ENCODE peak calls at places on chromosomes 7 and 10, in five cellular contexts. J, S, G, U and F are unnamed samples. For H3K9me3, the result is how much of the 10 kb centered on the place peaks cover.

GRCh38 chr7:16078076-16078952 is 343.0 kb downstream of the CRPPA start:
- DNase-seq in G (peak), J (peak), U (no peak), S (peak), F (no peak)

GRCh38 chr7:134473861-134474291 is 15.0 kb upstream of the AKR1B1 start:
- DNase-seq in U (no peak), J (no peak), G (no peak), S (peak), F (no peak)

GRCh38 chr10:58998924-58999713 is 177.3 kb upstream of the PHYHIPL start:
- DNase-seq in S (no peak), G (no peak), U (no peak), J (no peak), F (peak)

GRCh38 chr7:47501406-47501805 is 80.5 kb downstream of the TNS3 start:
- DNase-seq in S (no peak), U (no peak), J (peak), G (no peak), F (peak)

GRCh38 chr10:78194539-78195402 is 161.1 kb downstream of the RPS24 start:
- DNase-seq in G (no peak), U (no peak), J (no peak), S (no peak), F (no peak)

GRCh38 chr7:142345817-142346216 is 88.0 kb upstream of the PRSS58 start:
- DNase-seq in U (no peak), S (no peak), G (no peak), J (no peak), F (no peak)

GRCh38 chr10:2680802-2681201 is 386.5 kb upstream of the PFKP start:
- DNase-seq in U (no peak), J (no peak), G (no peak), S (no peak), F (no peak)

GRCh38 chr10:119341236-119342016 is 134.1 kb downstream of the GRK5 start:
- DNase-seq in S (peak), U (no peak), G (no peak), J (peak), F (peak)

GRCh38 chr7:151226875-151227782 is at the start of gene ABCF2:
- DNase-seq in U (peak), S (peak), G (peak), J (peak), F (peak)

GRCh38 chr7:74143383-74143782 is 30.8 kb upstream of the EIF4H start:
- DNase-seq in J (no peak), S (no peak), U (no peak), G (no peak), F (no peak)

GRCh38 chr10:97849101-97849490 is 547 bp upstream of the GOLGA7B start:
- DNase-seq in G (no peak), S (no peak), J (no peak), U (peak), F (no peak)

GRCh38 chr7:155951554-155952158 is 139.4 kb upstream of the SHH start:
- DNase-seq in S (peak), J (peak), U (peak), G (peak), F (no peak)

GRCh38 chr10:101032637-101033201 is 1.7 kb downstream of the SFXN3 start:
- DNase-seq in J (peak), U (peak), S (peak), G (no peak), F (peak)

GRCh38 chr7:5597772-5598171 is 174.1 kb upstream of the TNRC18 start:
- DNase-seq in J (peak), G (no peak), S (no peak), U (no peak), F (no peak)

GRCh38 chr10:128875955-128876354 is 591.1 kb upstream of the MGMT start:
- DNase-seq in G (no peak), J (peak), S (no peak), U (no peak), F (peak)

GRCh38 chr7:64854969-64855368 is 48.1 kb upstream of the ZNF273 start:
- DNase-seq in J (no peak), S (no peak), G (no peak), U (no peak), F (no peak)

GRCh38 chr10:30587522-30588031 is 42.0 kb downstream of the LYZL2 start:
- DNase-seq in J (peak), G (no peak), S (no peak), U (peak), F (no peak)

GRCh38 chr10:46069771-46070463 is 23.8 kb upstream of the MSMB start:
- DNase-seq in U (no peak), G (no peak), J (no peak), S (no peak), F (no peak)

GRCh38 chr10:61475449-61475873 is 22.3 kb upstream of the TMEM26 start:
- DNase-seq in G (no peak), J (no peak), S (no peak), U (no peak), F (no peak)

GRCh38 chr7:73721237-73721848 is 1.9 kb upstream of the STX1A start:
- DNase-seq in U (no peak), S (no peak), J (no peak), G (no peak), F (no peak)

GRCh38 chr7:43721193-43721806 is 8.0 kb downstream of the COA1 start:
- DNase-seq in S (peak), J (peak), G (no peak), U (no peak), F (no peak)

GRCh38 chr10:130341325-130341724 is 205.1 kb downstream of the GLRX3 start:
- DNase-seq in S (no peak), J (peak), G (no peak), U (no peak), F (no peak)

GRCh38 chr7:92910976-92911375 is 74.6 kb upstream of the CDK6 start:
- DNase-seq in J (no peak), U (no peak), G (no peak), S (no peak), F (no peak)

GRCh38 chr10:89644967-89645741 is at the start of gene PANK1:
- DNase-seq in U (peak), G (peak), J (peak), S (peak), F (peak)

GRCh38 chr7:90666186-90666585 is 70.1 kb downstream of the CDK14 start:
- DNase-seq in J (no peak), U (no peak), G (no peak), S (no peak), F (peak)

GRCh38 chr7:26618898-26619297 is 245.5 kb downstream of the SKAP2 start:
- DNase-seq in S (no peak), J (no peak), G (no peak), U (no peak), F (no peak)

GRCh38 chr10:792792-793100 is 103.3 kb upstream of the DIP2C start:
- DNase-seq in J (no peak), U (no peak), G (no peak), S (no peak), F (no peak)

GRCh38 chr7:139771001-139771956 is 6.5 kb downstream of the HIPK2 start:
- DNase-seq in U (no peak), J (no peak), S (peak), G (peak), F (no peak)

GRCh38 chr10:12539350-12540164 is 190.2 kb downstream of the CAMK1D start:
- DNase-seq in S (no peak), G (no peak), J (no peak), U (no peak), F (no peak)

GRCh38 chr7:132239422-132239994 is 336.8 kb downstream of the PLXNA4 start:
- DNase-seq in G (no peak), S (no peak), J (no peak), U (no peak), F (no peak)

GRCh38 chr7:93245525-93246432 is 13.6 kb downstream of the VPS50 start:
- DNase-seq in S (no peak), U (no peak), G (no peak), J (peak), F (no peak)

GRCh38 chr7:47355684-47356083 is 226.2 kb downstream of the TNS3 start:
- DNase-seq in S (no peak), U (no peak), J (no peak), G (no peak), F (no peak)

GRCh38 chr7:116897661-116898060 is 35.3 kb downstream of the CAPZA2 start:
- DNase-seq in G (no peak), J (no peak), U (no peak), S (no peak), F (no peak)

GRCh38 chr10:130915065-130915464 is 396.5 kb downstream of the TCERG1L start:
- DNase-seq in S (no peak), J (no peak), U (no peak), G (no peak), F (no peak)

GRCh38 chr10:125726914-125727313 is 7.4 kb downstream of the EDRF1 start:
- DNase-seq in G (no peak), J (no peak), U (no peak), S (no peak), F (no peak)
- H3K27ac ChIP-seq in G (no peak), J (no peak), U (no peak), S (no peak), F (no peak)

GRCh38 chr7:6651866-6652445 is 14.8 kb downstream of the ZNF316 start:
- DNase-seq in J (no peak), G (no peak), U (no peak), S (no peak), F (no peak)

GRCh38 chr7:6648815-6649104 is 11.6 kb downstream of the ZNF316 start:
- DNase-seq in J (no peak), G (no peak), U (no peak), S (no peak), F (no peak)

GRCh38 chr7:6649241-6649961 is 12.3 kb downstream of the ZNF316 start:
- DNase-seq in G (no peak), U (no peak), J (no peak), S (no peak), F (no peak)

GRCh38 chr7:6650086-6650485 is 13.0 kb downstream of the ZNF316 start:
- DNase-seq in G (no peak), U (no peak), J (no peak), S (no peak), F (no peak)

DNA sequence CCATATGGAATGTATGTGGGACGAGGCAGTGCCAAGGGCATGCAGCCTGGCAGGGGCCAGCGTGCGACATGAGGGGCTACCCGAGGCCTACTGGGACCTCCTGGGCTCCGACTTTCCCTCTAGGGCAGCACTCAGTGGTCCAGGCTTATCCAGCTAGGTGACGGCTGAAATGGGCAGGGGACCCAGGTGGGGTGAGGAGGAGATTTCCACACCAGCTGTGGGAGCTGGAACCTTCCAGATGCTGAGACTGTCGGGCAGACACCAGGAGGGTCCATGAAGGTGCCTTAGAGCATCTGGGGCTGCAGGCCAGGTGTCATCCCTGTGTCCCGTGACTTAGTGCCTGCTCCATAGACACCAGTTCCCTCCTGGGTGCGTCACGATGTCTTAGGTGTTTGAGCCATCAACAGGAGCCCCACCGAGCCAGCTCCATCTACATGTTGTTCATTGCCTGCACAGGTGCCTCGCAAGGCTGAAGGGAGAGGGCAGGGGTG is 13.4 kb downstream of the ZNF316 start:
- DNase-seq in U (no peak), G (no peak), J (no peak), S (no peak), F (no peak)
- H3K9me3 ChIP-seq in U (under half), G (under half), J (under half), S (under half), F (under half)

GRCh38 chr10:5565205-5565545 is 40.4 kb downstream of the CALML3 start:
- DNase-seq in U (no peak), G (no peak), J (no peak), S (no peak), F (peak)

GRCh38 chr10:5564537-5565204 is 39.9 kb downstream of the CALML3 start:
- DNase-seq in U (no peak), J (no peak), G (no peak), S (no peak), F (peak)

GRCh38 chr10:5565671-5566581 is 41.2 kb downstream of the CALML3 start:
- DNase-seq in U (no peak), J (no peak), S (no peak), G (no peak), F (peak)

GRCh38 chr10:5563237-5563961 is 38.6 kb downstream of the CALML3 start:
- DNase-seq in S (no peak), U (no peak), G (no peak), J (no peak), F (no peak)

DNA sequence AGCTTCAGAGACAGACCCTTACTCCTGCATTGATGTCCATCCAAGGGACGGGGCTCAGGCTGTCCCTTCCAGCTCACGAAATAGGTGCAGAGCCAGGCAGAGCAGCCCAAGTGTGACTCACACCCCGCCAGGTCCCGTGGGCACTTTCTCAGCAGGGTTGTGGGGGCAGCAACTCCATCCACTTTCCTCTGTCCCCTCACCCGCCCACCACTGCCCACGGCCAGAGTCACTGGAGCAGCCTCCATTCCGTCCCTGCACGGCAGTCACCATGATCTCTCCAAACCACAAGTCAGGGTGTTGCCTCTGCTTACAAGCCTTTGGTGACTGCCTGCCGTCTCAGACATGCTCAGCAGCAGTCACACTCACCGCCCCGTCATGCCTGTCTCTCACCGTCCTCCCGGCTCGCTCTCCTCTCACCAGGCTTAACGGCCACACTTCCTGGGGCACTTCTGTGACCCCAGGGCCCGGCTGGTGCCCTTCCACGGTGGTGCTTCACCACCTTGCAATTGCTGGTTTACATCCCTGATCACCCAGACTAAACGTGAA is 39.3 kb downstream of the CALML3 start:
- DNase-seq in U (no peak), G (no peak), J (no peak), S (no peak), F (no peak)
- H3K27ac ChIP-seq in U (no peak), G (no peak), J (no peak), S (peak), F (peak)

GRCh38 chr7:398888-399287 is 108.9 kb downstream of the FOXL3 start:
- DNase-seq in S (no peak), G (no peak), U (no peak), J (no peak), F (no peak)
- H3K9me3 ChIP-seq in S (half or more), G (under half), U (under half), J (under half), F (under half)

DNA sequence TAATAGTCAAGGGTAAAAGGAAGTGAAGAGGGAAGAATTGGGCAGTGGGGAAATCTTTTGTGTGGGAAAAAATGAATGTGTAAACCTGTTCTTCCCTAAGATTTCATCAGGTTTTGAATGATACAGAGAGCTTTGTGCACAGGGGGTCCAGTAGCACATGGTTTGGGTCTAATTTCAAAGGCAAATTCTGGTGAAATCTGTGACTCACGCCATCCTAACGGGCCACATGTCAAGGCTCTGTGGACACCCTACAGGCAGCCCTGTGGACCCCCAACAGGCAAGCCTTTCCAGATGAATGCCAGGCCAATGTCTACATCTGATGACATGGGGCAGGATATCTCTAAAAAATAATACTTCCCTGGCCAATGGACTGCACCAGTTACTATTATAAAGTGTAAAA is 309.8 kb downstream of the PARD3 start:
- DNase-seq in G (no peak), J (no peak), S (no peak), U (no peak), F (no peak)
- H3K27ac ChIP-seq in G (peak), J (peak), S (peak), U (no peak), F (no peak)

DNA sequence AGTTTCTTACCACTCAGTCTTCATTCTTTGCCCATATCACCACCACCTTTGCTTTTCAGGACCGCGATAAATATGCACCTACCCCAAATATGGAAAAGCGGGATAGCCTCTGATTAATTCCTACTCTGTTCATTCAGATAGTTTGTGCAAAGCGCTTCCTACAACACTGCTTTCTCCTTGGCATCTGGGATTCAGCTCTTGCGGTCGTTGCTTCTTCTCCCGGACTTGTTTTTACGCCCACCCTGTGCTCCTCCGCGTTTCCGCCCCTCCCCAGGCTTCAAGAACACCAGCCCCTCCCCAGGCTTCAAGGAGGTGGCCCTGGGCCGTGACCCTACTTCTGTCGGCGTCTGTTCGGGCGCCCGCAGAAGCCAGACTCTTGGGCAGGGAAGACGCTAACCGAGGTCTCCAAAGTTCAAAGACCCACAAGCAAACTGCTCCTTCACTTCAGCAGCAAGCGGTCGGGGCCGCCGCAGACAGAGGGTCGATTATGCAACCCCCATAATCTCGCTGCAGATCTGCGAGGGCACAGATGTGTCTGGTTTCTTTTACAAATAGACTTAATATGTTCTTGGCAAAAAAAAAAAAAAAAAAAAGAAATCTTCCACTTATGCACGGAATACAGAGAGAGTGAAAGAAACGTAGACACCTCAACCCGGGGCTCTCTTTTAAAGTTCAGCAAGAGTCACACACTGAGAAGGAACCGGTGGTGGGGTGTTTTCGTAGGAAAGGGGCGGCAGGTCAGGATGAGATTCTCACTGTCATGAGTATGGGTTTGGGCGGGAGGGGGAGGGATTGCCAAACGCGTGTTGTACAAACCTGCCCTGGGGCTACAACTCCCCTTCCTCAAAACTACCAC is 2.0 kb downstream of the DLX5 start:
- DNase-seq in J (no peak), G (no peak), U (no peak), S (no peak), F (no peak)
- H3K9me3 ChIP-seq in J (under half), G (under half), U (under half), S (under half), F (under half)

DNA sequence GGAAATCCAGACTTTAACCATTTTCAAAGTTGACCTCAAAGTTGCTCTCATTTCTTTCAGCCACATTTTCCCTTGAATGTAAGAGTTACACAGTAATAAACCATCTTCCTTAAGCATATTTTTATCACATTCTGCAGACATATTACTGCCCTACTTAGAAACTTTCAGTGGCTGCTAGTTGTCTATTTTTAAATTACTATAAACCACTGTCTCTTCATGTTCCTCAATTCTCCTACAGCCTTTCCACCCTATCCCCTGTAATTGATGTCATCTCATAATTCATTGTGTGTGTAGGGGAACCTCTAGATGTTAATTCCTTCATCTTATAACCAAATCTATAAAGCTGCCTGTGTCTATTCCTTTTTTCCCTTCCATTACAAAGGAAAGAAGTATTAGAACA is 78.1 kb upstream of the STRIP2 start:
- DNase-seq in S (no peak), G (no peak), J (no peak), U (no peak), F (no peak)
- H3K27ac ChIP-seq in S (no peak), G (no peak), J (no peak), U (no peak), F (no peak)